ENCODE peak calls at places on chromosomes 5 and 9, in seven cellular contexts. J is IMR-90, S is trophoblast cell, Q is mesendoderm, C is neuronal stem cell, L is H1, T is H9. P is an unnamed sample.

GRCh38 chr5:175523292-175523691 is 44.9 kb downstream of the SFXN1 start:
- DNase-seq in S (no peak), T (no peak), Q (no peak), J (no peak), L (no peak), C (no peak), P (no peak)

GRCh38 chr5:107361945-107362344 is 308.8 kb downstream of the EFNA5 start:
- DNase-seq in C (no peak), S (no peak), T (no peak), Q (no peak), L (no peak), J (peak), P (peak)

GRCh38 chr9:109254317-109254716 is 66.5 kb downstream of the EPB41L4B start:
- DNase-seq in L (no peak), C (no peak), T (no peak), J (peak), Q (no peak), S (peak), P (peak)

GRCh38 chr5:33696413-33696812 is 195.4 kb downstream of the ADAMTS12 start:
- DNase-seq in T (no peak), J (no peak), L (no peak), C (no peak), S (no peak), Q (no peak), P (no peak)

GRCh38 chr9:116928884-116929283 is 241.8 kb downstream of the TRIM32 start:
- DNase-seq in L (peak), Q (peak), S (no peak), J (no peak), C (no peak), T (peak), P (no peak)

GRCh38 chr5:24906689-24907088 is 261.9 kb upstream of the CDH10 start:
- DNase-seq in Q (no peak), S (no peak), T (no peak), L (no peak), C (no peak), J (no peak), P (no peak)

GRCh38 chr5:180990086-180990888 is 1.6 kb downstream of the BTNL3 start:
- DNase-seq in L (no peak), S (peak), T (no peak), C (no peak), Q (no peak), J (no peak), P (no peak)

GRCh38 chr5:98513378-98513777 is 260.1 kb upstream of the RGMB start:
- DNase-seq in T (peak), C (no peak), S (no peak), L (no peak), J (no peak), Q (peak), P (no peak)

GRCh38 chr5:117889592-117889991 is 1098.8 kb downstream of the DTWD2 start:
- DNase-seq in S (no peak), T (no peak), L (no peak), Q (no peak), C (no peak), J (peak), P (peak)

GRCh38 chr5:145908206-145908945 is 28.0 kb upstream of the SH3RF2 start:
- DNase-seq in T (no peak), Q (peak), J (no peak), S (no peak), L (no peak), C (no peak), P (no peak)

DNA sequence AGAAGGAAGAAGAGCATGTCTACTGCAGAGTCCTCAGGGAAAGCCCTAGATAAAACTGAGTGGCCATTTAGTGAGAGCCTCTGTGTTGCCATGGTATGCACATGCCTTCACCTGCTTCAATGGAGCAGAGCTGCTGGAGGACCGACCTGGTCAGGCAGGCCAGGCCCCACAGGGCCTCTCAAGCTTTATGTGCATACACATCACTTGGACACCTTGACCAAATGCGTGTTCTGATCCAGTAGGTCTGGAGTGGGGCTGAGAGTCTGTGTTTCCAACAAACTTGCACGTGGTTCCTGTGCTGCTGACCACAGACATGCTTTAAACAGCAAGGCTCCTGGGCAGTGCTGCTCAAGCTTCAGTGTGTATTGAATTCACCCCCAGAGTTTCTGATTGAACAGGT is 51.4 kb upstream of the SLC2A8 start:
- DNase-seq in L (no peak), S (no peak), C (no peak), T (no peak), Q (no peak), J (no peak), P (no peak)
- H3K23ac ChIP-seq in L (no peak), S (no peak), C (no peak), T (no peak), Q (no peak), J (no peak), P (no peak)

GRCh38 chr9:19552693-19553092 is 143.9 kb downstream of the ACER2 start:
- DNase-seq in Q (no peak), J (no peak), T (no peak), C (no peak), S (no peak), L (no peak), P (no peak)

GRCh38 chr9:19553441-19553840 is 144.6 kb downstream of the ACER2 start:
- DNase-seq in L (no peak), Q (no peak), C (no peak), T (no peak), S (no peak), J (no peak), P (no peak)

GRCh38 chr9:19552282-19552681 is 143.5 kb downstream of the ACER2 start:
- DNase-seq in Q (no peak), C (no peak), L (no peak), S (no peak), T (no peak), J (no peak), P (no peak)

GRCh38 chr9:19550009-19550408 is 141.2 kb downstream of the ACER2 start:
- DNase-seq in Q (no peak), T (no peak), J (no peak), S (no peak), C (no peak), L (no peak), P (no peak)

GRCh38 chr9:19551124-19551929 is 142.5 kb downstream of the ACER2 start:
- DNase-seq in T (peak), J (peak), S (no peak), Q (peak), L (peak), C (peak), P (peak)
- H3K9ac ChIP-seq in T (no peak), J (no peak), S (no peak), Q (no peak), L (no peak), C (no peak), P (peak)

DNA sequence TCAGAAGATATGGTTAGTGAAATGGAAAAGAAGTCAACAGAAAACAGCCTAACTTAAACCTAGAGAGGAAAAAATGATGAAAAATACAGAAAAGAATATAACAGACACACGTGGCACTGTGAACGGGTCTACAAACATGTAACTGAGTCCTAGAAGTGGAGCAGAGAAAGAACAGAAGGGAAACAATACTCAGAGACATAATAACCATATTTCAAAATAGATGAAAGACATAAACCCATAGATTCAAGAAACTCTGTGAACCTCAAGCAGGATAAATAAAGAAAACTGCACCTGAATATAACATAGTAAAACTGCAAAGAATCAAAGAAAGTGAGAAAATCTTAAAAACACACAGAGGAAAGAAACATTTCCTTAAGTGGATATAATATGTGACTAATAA is 67.7 kb upstream of the GOLGA1 start:
- DNase-seq in T (no peak), L (no peak), S (no peak), J (no peak), C (no peak), Q (no peak), P (no peak)
- H2BK5ac ChIP-seq in T (no peak), L (no peak), S (no peak), J (no peak), C (no peak), Q (no peak), P (no peak)

GRCh38 chr9:101796044-101796443 is 57.6 kb upstream of the GRIN3A start:
- DNase-seq in L (no peak), T (no peak), C (no peak), S (no peak), J (no peak), Q (no peak), P (no peak)
- H3K23ac ChIP-seq in L (no peak), T (no peak), C (no peak), S (no peak), J (no peak), Q (no peak), P (no peak)

P was measured in mesenchymal stem cell.